ENCODE peak calls at places on chromosomes 16 and 17, in six cellular contexts. P is lower lobe of right lung, M is epithelial cell of esophagus, E is HTR-8/SVneo, J is GOT3, T is non-pigmented ciliary epithelial cell. R is an unnamed sample.

GRCh38 chr16:81130126-81130525 is 33.9 kb upstream of the GCSH start:
- DNase-seq in T (no peak), M (no peak), P (no peak), E (no peak), J (no peak), R (no peak)

GRCh38 chr17:29867643-29868181 is 62.3 kb downstream of the SSH2 start:
- DNase-seq in J (no peak), P (no peak), M (no peak), E (no peak), T (no peak), R (no peak)

GRCh38 chr17:82867763-82868325 is 28.0 kb upstream of the ZNF750 start:
- DNase-seq in M (no peak), T (no peak), P (peak), J (no peak), E (no peak), R (no peak)

GRCh38 chr17:49647256-49647585 is 30.7 kb downstream of the SPOP start:
- DNase-seq in J (no peak), P (no peak), M (no peak), E (no peak), T (no peak), R (no peak)

GRCh38 chr16:87295259-87295658 is 21.9 kb downstream of the C16orf95 start:
- DNase-seq in T (no peak), M (peak), P (no peak), J (no peak), E (no peak), R (no peak)

GRCh38 chr17:56978441-56979090 is 635 bp downstream of the SCPEP1 start:
- DNase-seq in E (no peak), M (no peak), T (no peak), P (no peak), J (no peak), R (no peak)

GRCh38 chr17:29891131-29891530 is 38.9 kb downstream of the SSH2 start:
- DNase-seq in T (no peak), E (no peak), P (no peak), J (no peak), M (no peak), R (no peak)

GRCh38 chr17:38579934-38580333 is 25.8 kb downstream of the SRCIN1 start:
- DNase-seq in M (peak), E (peak), P (peak), T (no peak), J (no peak), R (no peak)

GRCh38 chr16:16881771-16882170 is 502.8 kb downstream of the NPIPA7 start:
- DNase-seq in P (no peak), M (no peak), E (no peak), T (no peak), J (no peak), R (no peak)

R was measured in HS-27A.